ENCODE peak calls at places on chromosomes 1 and 21, in four cellular contexts. E, V, Z and O are unnamed samples.

GRCh38 chr1:230031131-230031530 is 35.9 kb upstream of the GALNT2 start:
- DNase-seq in V (no peak), E (no peak), Z (peak), O (no peak)

GRCh38 chr1:1033009-1033587 is 13.2 kb downstream of the AGRN start:
- DNase-seq in Z (no peak), V (peak), E (no peak), O (peak)

GRCh38 chr1:234731371-234732085 is 121.5 kb upstream of the IRF2BP2 start:
- DNase-seq in V (no peak), E (no peak), Z (peak), O (no peak)

GRCh38 chr1:199859525-199859924 is 168.0 kb upstream of the NR5A2 start:
- DNase-seq in E (no peak), V (no peak), Z (peak), O (no peak)

GRCh38 chr1:12075195-12076114 is 12.4 kb downstream of the TNFRSF8 start:
- DNase-seq in Z (no peak), V (peak), E (no peak), O (no peak)

GRCh38 chr1:174998569-174999215 is 1.1 kb upstream of the CACYBP start:
- DNase-seq in V (peak), E (no peak), Z (peak), O (no peak)

GRCh38 chr1:219507432-219507831 is 105.5 kb downstream of the ZC3H11B start:
- DNase-seq in Z (no peak), V (no peak), E (no peak), O (no peak)

GRCh38 chr1:247204177-247204647 is 32.4 kb upstream of the ZNF124 start:
- DNase-seq in V (no peak), Z (no peak), E (no peak), O (no peak)

GRCh38 chr1:234998174-234998741 is 130.4 kb downstream of the TOMM20 start:
- DNase-seq in V (no peak), E (peak), Z (peak), O (peak)

GRCh38 chr1:22662318-22662717 is 9.3 kb downstream of the C1QB start:
- DNase-seq in V (peak), Z (no peak), E (peak), O (peak)

GRCh38 chr1:39825432-39825941 is 36.8 kb upstream of the BMP8B start:
- DNase-seq in V (no peak), Z (peak), E (no peak), O (no peak)

GRCh38 chr1:157162345-157162744 is 24.1 kb upstream of the ETV3 start:
- DNase-seq in Z (peak), E (no peak), V (no peak), O (no peak)

GRCh38 chr1:195939844-195940243 is 668.4 kb downstream of the KCNT2 start:
- DNase-seq in Z (no peak), E (no peak), V (no peak), O (no peak)

GRCh38 chr1:3186526-3186921 is 117.5 kb downstream of the PRDM16 start:
- DNase-seq in Z (no peak), V (peak), E (peak), O (no peak)

GRCh38 chr1:149963358-149963757 is 26.7 kb upstream of the MTMR11 start:
- DNase-seq in E (no peak), Z (peak), V (no peak), O (no peak)

GRCh38 chr21:39150316-39150715 is 32.9 kb downstream of the PSMG1 start:
- DNase-seq in E (no peak), V (no peak), Z (no peak), O (no peak)

GRCh38 chr1:216119600-216119999 is 303.6 kb downstream of the USH2A start:
- DNase-seq in Z (no peak), V (no peak), E (no peak), O (no peak)

GRCh38 chr1:23393706-23394105 is 24.1 kb upstream of the ZNF436 start:
- DNase-seq in Z (no peak), E (peak), V (peak), O (no peak)

GRCh38 chr1:26284597-26285351 is 4.9 kb downstream of the SH3BGRL3 start:
- DNase-seq in Z (peak), E (peak), V (peak), O (no peak)

GRCh38 chr21:37532868-37533780 is 166.6 kb downstream of the DYRK1A start:
- DNase-seq in E (no peak), Z (peak), V (no peak), O (no peak)

GRCh38 chr1:3746784-3747521 is 5.3 kb upstream of the CCDC27 start:
- DNase-seq in E (peak), Z (peak), V (peak), O (peak)

GRCh38 chr1:150622219-150622975 is 7.0 kb downstream of the ENSA start:
- DNase-seq in Z (no peak), V (peak), E (peak), O (no peak)

GRCh38 chr1:209413062-209413461 is 170.5 kb upstream of the CAMK1G start:
- DNase-seq in Z (no peak), E (no peak), V (no peak), O (no peak)

GRCh38 chr1:94522304-94522703 is 19.3 kb downstream of the F3 start:
- DNase-seq in V (no peak), Z (no peak), E (no peak), O (no peak)

GRCh38 chr1:70737125-70737524 is 310.5 kb downstream of the PTGER3 start:
- DNase-seq in E (no peak), V (no peak), Z (no peak), O (no peak)

GRCh38 chr1:215682232-215682631 is 115.1 kb downstream of the KCTD3 start:
- DNase-seq in E (no peak), Z (no peak), V (no peak), O (no peak)

GRCh38 chr1:6329392-6329791 is 64.2 kb downstream of the ACOT7 start:
- DNase-seq in V (no peak), Z (no peak), E (no peak), O (no peak)
- H3K27ac ChIP-seq in V (no peak), Z (no peak), E (no peak), O (no peak)

GRCh38 chr1:232705815-232706575 is 76.1 kb upstream of the SIPA1L2 start:
- DNase-seq in Z (no peak), E (peak), V (no peak), O (no peak)
- H3K27ac ChIP-seq in Z (no peak), E (no peak), V (no peak), O (peak)

DNA sequence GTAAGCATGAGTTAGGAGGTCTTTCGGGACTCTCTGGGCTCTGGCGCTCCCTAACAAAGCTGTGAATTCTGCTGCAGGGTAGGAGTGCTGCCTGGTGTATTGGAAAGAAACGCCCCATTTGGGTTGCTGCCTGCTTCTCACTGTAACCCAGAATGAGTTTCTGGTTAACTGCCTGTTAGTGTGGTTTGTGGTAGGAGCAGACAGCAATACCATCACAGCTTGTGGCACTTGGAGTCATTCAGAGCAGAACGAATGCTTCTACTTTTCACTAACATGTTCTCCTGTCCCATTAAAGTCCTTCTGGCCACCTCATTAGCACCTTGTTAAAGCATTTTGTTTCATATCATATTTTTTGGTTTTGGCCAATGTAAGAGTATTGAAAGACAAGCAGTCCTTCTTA is 18.1 kb downstream of the MAP3K7CL start:
- DNase-seq in Z (no peak), V (peak), E (no peak), O (no peak)
- H3K27ac ChIP-seq in Z (no peak), V (no peak), E (peak), O (no peak)

GRCh38 chr1:10106241-10106640 is 73.5 kb downstream of the UBE4B start:
- DNase-seq in V (no peak), Z (no peak), E (no peak), O (no peak)
- H3K27ac ChIP-seq in V (no peak), Z (no peak), E (peak), O (no peak)

GRCh38 chr1:185645201-185645640 is 89.0 kb upstream of the HMCN1 start:
- DNase-seq in Z (no peak), V (no peak), E (no peak), O (no peak)
- H3K27ac ChIP-seq in Z (no peak), V (no peak), E (no peak), O (no peak)

DNA sequence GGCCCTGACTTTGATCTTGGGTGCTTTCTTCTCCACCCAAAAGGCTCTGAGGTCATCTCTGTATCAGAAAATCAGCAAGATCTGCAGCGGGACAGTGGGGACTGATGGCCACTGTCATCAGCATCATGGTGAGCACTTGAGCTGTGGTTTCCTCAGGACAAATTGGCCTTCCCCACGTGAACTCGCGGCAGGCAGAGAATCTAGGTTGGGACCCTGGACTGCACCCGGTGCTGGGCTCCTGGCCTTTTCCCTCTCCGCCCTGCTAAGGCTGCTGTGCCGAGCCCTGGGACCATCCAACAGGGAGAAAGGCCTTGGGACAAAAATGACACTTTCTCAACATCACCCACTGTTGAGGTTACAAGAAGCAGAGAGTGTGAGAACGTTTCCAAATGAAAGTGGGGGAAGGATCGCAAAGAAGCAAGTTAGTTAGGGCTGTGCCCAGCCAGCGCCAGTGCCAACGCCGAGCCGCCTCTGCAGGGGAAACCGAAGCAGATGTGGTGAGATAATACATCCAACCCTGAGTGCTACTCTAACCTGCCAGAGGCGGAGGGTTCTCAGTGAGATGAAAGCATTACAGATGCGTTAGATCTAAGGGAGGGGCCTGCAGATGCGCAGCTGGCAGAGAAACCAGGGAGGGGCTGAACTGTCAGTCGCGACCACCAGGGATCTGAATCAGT is 9.1 kb upstream of the UMODL1 start:
- DNase-seq in E (no peak), Z (no peak), V (no peak), O (no peak)
- H3K27ac ChIP-seq in E (no peak), Z (no peak), V (no peak), O (no peak)

GRCh38 chr1:201673912-201674311 is 135.0 kb downstream of the NAV1 start:
- DNase-seq in E (no peak), V (no peak), Z (no peak), O (no peak)

GRCh38 chr1:201676651-201677050 is 137.7 kb downstream of the NAV1 start:
- DNase-seq in V (no peak), Z (no peak), E (no peak), O (no peak)

GRCh38 chr1:201675143-201675542 is 136.2 kb downstream of the NAV1 start:
- DNase-seq in V (peak), E (peak), Z (no peak), O (no peak)

GRCh38 chr1:201678264-201679101 is 139.6 kb downstream of the NAV1 start:
- DNase-seq in E (no peak), Z (no peak), V (peak), O (no peak)

GRCh38 chr1:201676061-201676644 is 137.2 kb downstream of the NAV1 start:
- DNase-seq in Z (no peak), V (peak), E (no peak), O (no peak)
- H3K27ac ChIP-seq in Z (no peak), V (no peak), E (no peak), O (no peak)

GRCh38 chr21:42505090-42505726 is 8.4 kb upstream of the SLC37A1 start:
- DNase-seq in E (no peak), Z (no peak), V (no peak), O (no peak)
- H3K27ac ChIP-seq in E (no peak), Z (no peak), V (no peak), O (no peak)

GRCh38 chr21:26818911-26819310 is 26.3 kb downstream of the ADAMTS1 start:
- DNase-seq in Z (no peak), E (no peak), V (no peak), O (no peak)
- H3K27ac ChIP-seq in Z (no peak), E (no peak), V (no peak), O (no peak)